ENCODE peak calls at places on chromosomes 1 and 21, in eight cellular contexts. One of them, this sample, is unnamed.

GRCh38 chr1:173149887-173150286 is 57.2 kb downstream of the TNFSF4 start:
- DNase-seq in lung: peak; percentile 62
- DNase-seq in transverse colon: no peak
- DNase-seq in tibial artery: peak; percentile 45
- DNase-seq in A549: peak; percentile 5
- DNase-seq in LNCaP clone FGC: no peak
- DNase-seq in foreskin fibroblast: peak; percentile 82
- DNase-seq in brain microvascular endothelial cell: peak; percentile 56
- DNase-seq in this sample: no peak

GRCh38 chr1:194268839-194269238 is 1082.4 kb upstream of the B3GALT2 start:
- DNase-seq in lung: no peak
- DNase-seq in transverse colon: no peak
- DNase-seq in tibial artery: no peak
- DNase-seq in A549: no peak
- DNase-seq in LNCaP clone FGC: no peak
- DNase-seq in foreskin fibroblast: peak; percentile 10
- DNase-seq in brain microvascular endothelial cell: no peak
- DNase-seq in this sample: no peak

GRCh38 chr1:53148123-53148522 is 5.7 kb upstream of the SLC1A7 start:
- DNase-seq in lung: no peak
- DNase-seq in transverse colon: no peak
- DNase-seq in tibial artery: no peak
- DNase-seq in A549: no peak
- DNase-seq in LNCaP clone FGC: no peak
- DNase-seq in foreskin fibroblast: peak; percentile 45
- DNase-seq in brain microvascular endothelial cell: no peak
- DNase-seq in this sample: no peak

GRCh38 chr1:147673401-147673800 is 3.1 kb upstream of the ACP6 start:
- DNase-seq in lung: no peak
- DNase-seq in transverse colon: no peak
- DNase-seq in tibial artery: no peak
- DNase-seq in A549: no peak
- DNase-seq in LNCaP clone FGC: no peak
- DNase-seq in foreskin fibroblast: peak; percentile 10
- DNase-seq in brain microvascular endothelial cell: peak; percentile 56
- DNase-seq in this sample: no peak

GRCh38 chr1:91171906-91172305 is 150.1 kb upstream of the ZNF644 start:
- DNase-seq in lung: peak; percentile 21
- DNase-seq in transverse colon: no peak
- DNase-seq in tibial artery: no peak
- DNase-seq in A549: no peak
- DNase-seq in LNCaP clone FGC: no peak
- DNase-seq in foreskin fibroblast: peak; percentile 1
- DNase-seq in brain microvascular endothelial cell: no peak
- DNase-seq in this sample: no peak

GRCh38 chr1:159856576-159856975 is 5.9 kb downstream of the VSIG8 start:
- DNase-seq in lung: no peak
- DNase-seq in transverse colon: no peak
- DNase-seq in tibial artery: no peak
- DNase-seq in A549: no peak
- DNase-seq in LNCaP clone FGC: no peak
- DNase-seq in foreskin fibroblast: no peak
- DNase-seq in brain microvascular endothelial cell: peak; percentile 14
- DNase-seq in this sample: no peak

GRCh38 chr1:177487481-177487880 is 316.7 kb downstream of the BRINP2 start:
- DNase-seq in lung: no peak
- DNase-seq in transverse colon: no peak
- DNase-seq in tibial artery: no peak
- DNase-seq in A549: no peak
- DNase-seq in LNCaP clone FGC: no peak
- DNase-seq in foreskin fibroblast: no peak
- DNase-seq in brain microvascular endothelial cell: no peak
- DNase-seq in this sample: no peak

GRCh38 chr1:178389441-178389840 is 107.3 kb downstream of the CLEC20A start:
- DNase-seq in lung: no peak
- DNase-seq in transverse colon: no peak
- DNase-seq in tibial artery: no peak
- DNase-seq in A549: no peak
- DNase-seq in LNCaP clone FGC: no peak
- DNase-seq in foreskin fibroblast: peak; percentile 19
- DNase-seq in brain microvascular endothelial cell: peak; percentile 38
- DNase-seq in this sample: no peak

GRCh38 chr1:47995306-47996050 is 1.7 kb downstream of the TRABD2B start:
- DNase-seq in lung: no peak
- DNase-seq in transverse colon: no peak
- DNase-seq in tibial artery: no peak
- DNase-seq in A549: no peak
- DNase-seq in LNCaP clone FGC: no peak
- DNase-seq in foreskin fibroblast: no peak
- DNase-seq in brain microvascular endothelial cell: no peak
- DNase-seq in this sample: no peak

GRCh38 chr1:115701090-115701489 is 59.3 kb downstream of the VANGL1 start:
- DNase-seq in lung: no peak
- DNase-seq in transverse colon: no peak
- DNase-seq in tibial artery: no peak
- DNase-seq in A549: no peak
- DNase-seq in LNCaP clone FGC: no peak
- DNase-seq in foreskin fibroblast: no peak
- DNase-seq in brain microvascular endothelial cell: no peak
- DNase-seq in this sample: no peak

GRCh38 chr1:229871078-229871676 is 195.9 kb upstream of the GALNT2 start:
- DNase-seq in lung: no peak
- DNase-seq in transverse colon: no peak
- DNase-seq in tibial artery: no peak
- DNase-seq in A549: no peak
- DNase-seq in LNCaP clone FGC: no peak
- DNase-seq in foreskin fibroblast: no peak
- DNase-seq in brain microvascular endothelial cell: no peak
- DNase-seq in this sample: no peak

GRCh38 chr1:199038188-199038587 is 399.3 kb downstream of the PTPRC start:
- DNase-seq in lung: no peak
- DNase-seq in transverse colon: no peak
- DNase-seq in tibial artery: no peak
- DNase-seq in A549: no peak
- DNase-seq in LNCaP clone FGC: no peak
- DNase-seq in foreskin fibroblast: no peak
- DNase-seq in brain microvascular endothelial cell: no peak
- DNase-seq in this sample: no peak

GRCh38 chr1:58363639-58364038 is 182.9 kb downstream of the OMA1 start:
- DNase-seq in lung: no peak
- DNase-seq in transverse colon: no peak
- DNase-seq in tibial artery: no peak
- DNase-seq in A549: no peak
- DNase-seq in LNCaP clone FGC: no peak
- DNase-seq in foreskin fibroblast: no peak
- DNase-seq in brain microvascular endothelial cell: no peak
- DNase-seq in this sample: no peak

GRCh38 chr21:45386728-45387371 is 18.1 kb upstream of the COL18A1 start:
- DNase-seq in lung: no peak
- DNase-seq in transverse colon: no peak
- DNase-seq in tibial artery: peak; percentile 73
- DNase-seq in A549: no peak
- DNase-seq in LNCaP clone FGC: no peak
- DNase-seq in foreskin fibroblast: peak; percentile 96
- DNase-seq in brain microvascular endothelial cell: peak; percentile 84
- DNase-seq in this sample: peak; percentile 54

GRCh38 chr21:28991861-28992525 is 684 bp downstream of the LTN1 start:
- DNase-seq in lung: no peak
- DNase-seq in transverse colon: no peak
- DNase-seq in tibial artery: no peak
- DNase-seq in A549: no peak
- DNase-seq in LNCaP clone FGC: no peak
- DNase-seq in foreskin fibroblast: no peak
- DNase-seq in brain microvascular endothelial cell: no peak
- DNase-seq in this sample: no peak

DNA sequence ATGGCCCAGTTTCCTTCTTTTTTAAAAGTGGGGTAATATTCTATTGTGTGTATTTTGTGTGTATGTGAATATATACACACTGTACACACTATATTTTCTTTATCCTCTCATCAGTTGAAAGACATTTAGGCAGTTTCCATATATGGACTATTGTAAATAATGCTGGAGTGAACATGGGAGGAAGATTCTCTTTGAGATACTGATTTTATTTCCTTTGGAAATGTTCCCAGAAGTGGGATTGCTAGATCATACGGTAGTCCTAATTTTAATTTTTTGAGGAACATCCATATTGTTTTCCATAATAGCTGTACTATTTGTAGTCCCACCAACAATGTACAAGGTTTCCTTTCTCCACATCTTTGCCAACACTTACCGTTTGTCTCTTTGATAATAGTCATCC is 51.0 kb downstream of the F3 start:
- DNase-seq in lung: no peak
- DNase-seq in transverse colon: no peak
- DNase-seq in tibial artery: no peak
- DNase-seq in A549: no peak
- DNase-seq in LNCaP clone FGC: peak; percentile 81
- DNase-seq in foreskin fibroblast: no peak
- DNase-seq in brain microvascular endothelial cell: no peak
- DNase-seq in this sample: no peak
- H3K4me3 ChIP-seq in lung: no peak overlapping the region
- H3K4me3 ChIP-seq in transverse colon: no peak overlapping the region
- H3K4me3 ChIP-seq in tibial artery: no peak overlapping the region
- H3K4me3 ChIP-seq in A549: no peak overlapping the region
- H3K4me3 ChIP-seq in LNCaP clone FGC: no peak overlapping the region
- H3K4me3 ChIP-seq in foreskin fibroblast: no peak overlapping the region
- H3K4me3 ChIP-seq in brain microvascular endothelial cell: no peak overlapping the region
- H3K4me3 ChIP-seq in this sample: no peak overlapping the region

GRCh38 chr21:34135330-34135729 is 62.0 kb downstream of the MRPS6 start:
- DNase-seq in lung: no peak
- DNase-seq in transverse colon: no peak
- DNase-seq in tibial artery: no peak
- DNase-seq in A549: no peak
- DNase-seq in LNCaP clone FGC: no peak
- DNase-seq in foreskin fibroblast: no peak
- DNase-seq in brain microvascular endothelial cell: no peak
- DNase-seq in this sample: no peak

GRCh38 chr21:34132905-34133304 is 59.5 kb downstream of the MRPS6 start:
- DNase-seq in lung: no peak
- DNase-seq in transverse colon: no peak
- DNase-seq in tibial artery: no peak
- DNase-seq in A549: no peak
- DNase-seq in LNCaP clone FGC: no peak
- DNase-seq in foreskin fibroblast: no peak
- DNase-seq in brain microvascular endothelial cell: no peak
- DNase-seq in this sample: no peak

GRCh38 chr21:34132202-34132601 is 58.8 kb downstream of the MRPS6 start:
- DNase-seq in lung: no peak
- DNase-seq in transverse colon: no peak
- DNase-seq in tibial artery: no peak
- DNase-seq in A549: no peak
- DNase-seq in LNCaP clone FGC: no peak
- DNase-seq in foreskin fibroblast: no peak
- DNase-seq in brain microvascular endothelial cell: no peak
- DNase-seq in this sample: no peak

GRCh38 chr21:34133392-34133791 is 60.0 kb downstream of the MRPS6 start:
- DNase-seq in lung: no peak
- DNase-seq in transverse colon: no peak
- DNase-seq in tibial artery: no peak
- DNase-seq in A549: no peak
- DNase-seq in LNCaP clone FGC: no peak
- DNase-seq in foreskin fibroblast: no peak
- DNase-seq in brain microvascular endothelial cell: no peak
- DNase-seq in this sample: no peak

DNA sequence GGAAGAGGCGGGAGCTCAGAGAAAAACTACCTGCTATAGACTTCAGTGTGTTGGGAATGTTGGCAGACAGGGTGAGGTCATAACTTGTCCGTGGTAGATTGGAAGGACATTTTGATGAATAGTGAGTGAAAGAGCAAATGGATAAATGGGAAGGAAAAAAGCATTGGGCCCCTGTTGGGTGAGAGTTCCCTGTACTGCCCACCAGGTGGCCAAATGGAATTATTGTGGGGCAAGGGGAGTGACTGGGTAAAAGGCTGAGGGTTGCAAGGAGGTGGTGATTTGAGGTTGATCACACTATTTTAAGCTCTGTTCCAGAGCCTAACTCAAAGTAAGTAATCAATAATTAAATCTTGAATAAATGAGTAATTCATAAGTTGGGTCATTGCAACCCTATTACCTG is 60.4 kb downstream of the MRPS6 start:
- DNase-seq in lung: no peak
- DNase-seq in transverse colon: no peak
- DNase-seq in tibial artery: no peak
- DNase-seq in A549: no peak
- DNase-seq in LNCaP clone FGC: no peak
- DNase-seq in foreskin fibroblast: no peak
- DNase-seq in brain microvascular endothelial cell: no peak
- DNase-seq in this sample: no peak
- TF ChIP-seq CTCF in lung: no peak
- TF ChIP-seq CTCF in transverse colon: peak; percentile 25
- TF ChIP-seq CTCF in tibial artery: peak; percentile 19
- TF ChIP-seq CTCF in A549: no peak
- TF ChIP-seq CTCF in LNCaP clone FGC: no peak
- TF ChIP-seq CTCF in foreskin fibroblast: peak; percentile 10
- TF ChIP-seq CTCF in brain microvascular endothelial cell: peak; percentile 59
- TF ChIP-seq CTCF in this sample: no peak

GRCh38 chr1:156704930-156705320 is 458 bp downstream of the CRABP2 start:
- DNase-seq in lung: no peak
- DNase-seq in transverse colon: peak; percentile 33
- DNase-seq in tibial artery: peak; percentile 67
- DNase-seq in A549: peak; percentile 53
- DNase-seq in LNCaP clone FGC: no peak
- DNase-seq in foreskin fibroblast: peak; percentile 71
- DNase-seq in brain microvascular endothelial cell: peak; percentile 40
- DNase-seq in this sample: no peak

GRCh38 chr1:156706647-156707008 is 1.2 kb upstream of the CRABP2 start:
- DNase-seq in lung: no peak
- DNase-seq in transverse colon: peak; percentile 47
- DNase-seq in tibial artery: peak; percentile 57
- DNase-seq in A549: no peak
- DNase-seq in LNCaP clone FGC: no peak
- DNase-seq in foreskin fibroblast: peak; percentile 76
- DNase-seq in brain microvascular endothelial cell: no peak
- DNase-seq in this sample: peak; percentile 72

GRCh38 chr1:156707027-156707426 is 1.6 kb upstream of the CRABP2 start:
- DNase-seq in lung: no peak
- DNase-seq in transverse colon: no peak
- DNase-seq in tibial artery: no peak
- DNase-seq in A549: no peak
- DNase-seq in LNCaP clone FGC: no peak
- DNase-seq in foreskin fibroblast: no peak
- DNase-seq in brain microvascular endothelial cell: no peak
- DNase-seq in this sample: no peak

GRCh38 chr1:156705321-156705917 is at the start of gene CRABP2:
- DNase-seq in lung: no peak
- DNase-seq in transverse colon: peak; percentile 20
- DNase-seq in tibial artery: no peak
- DNase-seq in A549: no peak
- DNase-seq in LNCaP clone FGC: no peak
- DNase-seq in foreskin fibroblast: no peak
- DNase-seq in brain microvascular endothelial cell: no peak
- DNase-seq in this sample: no peak

GRCh38 chr1:156705918-156706646 is 699 bp upstream of the CRABP2 start:
- DNase-seq in lung: no peak
- DNase-seq in transverse colon: peak; percentile 66
- DNase-seq in tibial artery: no peak
- DNase-seq in A549: peak; percentile 62
- DNase-seq in LNCaP clone FGC: no peak
- DNase-seq in foreskin fibroblast: peak; percentile 51
- DNase-seq in brain microvascular endothelial cell: no peak
- DNase-seq in this sample: peak; percentile 57
- H3K4me3 ChIP-seq in lung: no peak overlapping the region
- H3K4me3 ChIP-seq in transverse colon: peak overlapping the region; percentile 54
- H3K4me3 ChIP-seq in tibial artery: peak overlapping the region; percentile 56
- H3K4me3 ChIP-seq in A549: peak overlapping the region; percentile 45
- H3K4me3 ChIP-seq in LNCaP clone FGC: peak overlapping the region; percentile 38
- H3K4me3 ChIP-seq in foreskin fibroblast: peak overlapping the region; percentile 83
- H3K4me3 ChIP-seq in brain microvascular endothelial cell: peak overlapping the region; percentile 40
- H3K4me3 ChIP-seq in this sample: peak overlapping the region; percentile 53

GRCh38 chr1:3649342-3650247 is at the start of gene WRAP73:
- DNase-seq in lung: peak; percentile 90
- DNase-seq in transverse colon: peak; percentile 93
- DNase-seq in tibial artery: peak; percentile 86
- DNase-seq in A549: peak; percentile 80
- DNase-seq in LNCaP clone FGC: peak; percentile 64
- DNase-seq in foreskin fibroblast: peak; percentile 88
- DNase-seq in brain microvascular endothelial cell: peak; percentile 83
- DNase-seq in this sample: peak; percentile 90
- TF ChIP-seq CTCF in lung: no peak
- TF ChIP-seq CTCF in transverse colon: no peak
- TF ChIP-seq CTCF in tibial artery: no peak
- TF ChIP-seq CTCF in A549: no peak
- TF ChIP-seq CTCF in LNCaP clone FGC: peak; percentile 26
- TF ChIP-seq CTCF in foreskin fibroblast: peak; percentile 6
- TF ChIP-seq CTCF in brain microvascular endothelial cell: no peak
- TF ChIP-seq CTCF in this sample: no peak

This sample was measured in heart right ventricle.